ENCODE peak calls at places on chromosomes 12 and 14, in four cellular contexts. C, N, L and X are unnamed samples. For H3K4me1, the result is how much of the 10 kb centered on the place peaks cover.

GRCh38 chr12:25004447-25004846 is 55.5 kb upstream of the BCAT1 start:
- DNase-seq in C (no peak), N (no peak), L (no peak), X (no peak)

GRCh38 chr12:93292731-93293566 is 84.8 kb upstream of the NUDT4 start:
- DNase-seq in N (no peak), C (no peak), L (no peak), X (no peak)

GRCh38 chr12:50662121-50662480 is 101.8 kb upstream of the ATF1 start:
- DNase-seq in N (no peak), L (no peak), C (no peak), X (no peak)

GRCh38 chr14:35689000-35689460 is 120.1 kb downstream of the RALGAPA1 start:
- DNase-seq in L (no peak), N (no peak), C (no peak), X (no peak)

GRCh38 chr12:1115471-1116242 is 124.6 kb downstream of the ERC1 start:
- DNase-seq in N (no peak), L (no peak), C (no peak), X (no peak)

GRCh38 chr14:55015006-55015405 is 11.9 kb downstream of the WDHD1 start:
- DNase-seq in L (no peak), N (no peak), C (no peak), X (no peak)

GRCh38 chr12:30792648-30793499 is 38.1 kb upstream of the CAPRIN2 start:
- DNase-seq in C (no peak), N (no peak), L (no peak), X (peak)

GRCh38 chr12:39990122-39991101 is 115.5 kb downstream of the SLC2A13 start:
- DNase-seq in N (peak), L (peak), C (peak), X (no peak)

GRCh38 chr14:94771906-94772468 is 2.1 kb upstream of the GSC start:
- DNase-seq in C (no peak), L (no peak), N (no peak), X (no peak)

GRCh38 chr12:80848858-80849257 is 88.9 kb downstream of the LIN7A start:
- DNase-seq in C (no peak), N (no peak), L (no peak), X (no peak)

GRCh38 chr12:15966426-15966825 is 55.3 kb downstream of the DERA start:
- DNase-seq in N (no peak), L (no peak), C (no peak), X (no peak)

GRCh38 chr14:35687335-35687939 is 121.7 kb downstream of the RALGAPA1 start:
- DNase-seq in N (no peak), L (no peak), C (no peak), X (no peak)

GRCh38 chr14:53741379-53742225 is 215.0 kb downstream of the BMP4 start:
- DNase-seq in N (no peak), L (no peak), C (no peak), X (no peak)

GRCh38 chr12:123524378-123524777 is 9.1 kb downstream of the RILPL1 start:
- DNase-seq in L (no peak), C (no peak), N (no peak), X (no peak)

GRCh38 chr12:24681570-24681969 is 267.3 kb downstream of the BCAT1 start:
- DNase-seq in C (no peak), L (no peak), N (no peak), X (no peak)

GRCh38 chr14:77124345-77125274 is 17.0 kb downstream of the ZDHHC22 start:
- DNase-seq in N (no peak), L (peak), C (peak), X (no peak)

GRCh38 chr14:73829526-73830431 is 21.9 kb upstream of the PTGR2 start:
- DNase-seq in L (no peak), C (peak), N (no peak), X (no peak)

GRCh38 chr14:91722386-91722785 is 9.5 kb downstream of the CATSPERB start:
- DNase-seq in C (no peak), L (no peak), N (no peak), X (no peak)

GRCh38 chr12:16285586-16285985 is 8.1 kb upstream of the SLC15A5 start:
- DNase-seq in L (no peak), C (no peak), N (no peak), X (no peak)

GRCh38 chr12:123050913-123051312 is 70.4 kb downstream of the ARL6IP4 start:
- DNase-seq in N (no peak), L (no peak), C (no peak), X (no peak)

GRCh38 chr12:41264281-41264680 is 76.2 kb downstream of the PDZRN4 start:
- DNase-seq in C (no peak), L (no peak), N (no peak), X (no peak)

GRCh38 chr12:105555556-105555973 is 225.1 kb downstream of the C12orf75 start:
- DNase-seq in C (peak), L (no peak), N (no peak), X (no peak)

GRCh38 chr12:124548854-124549378 is 18.5 kb downstream of the NCOR2 start:
- DNase-seq in L (peak), C (peak), N (no peak), X (peak)

GRCh38 chr14:65277027-65277426 is 135.5 kb upstream of the FUT8 start:
- DNase-seq in L (no peak), N (no peak), C (no peak), X (no peak)

GRCh38 chr14:101033446-101034165 is 130.1 kb upstream of the RTL1 start:
- DNase-seq in C (no peak), L (no peak), N (peak), X (no peak)

GRCh38 chr14:87160964-87161363 is 832.0 kb downstream of the GALC start:
- DNase-seq in L (no peak), C (no peak), N (no peak), X (no peak)

GRCh38 chr12:81450920-81451739 is 308.0 kb downstream of the PPFIA2 start:
- DNase-seq in C (peak), N (no peak), L (no peak), X (peak)

GRCh38 chr12:58915634-58916033 is 4.7 kb downstream of the LRIG3 start:
- DNase-seq in C (no peak), L (peak), N (peak), X (peak)

GRCh38 chr12:89138048-89138852 is 214.1 kb downstream of the DUSP6 start:
- DNase-seq in L (no peak), C (no peak), N (no peak), X (no peak)

GRCh38 chr12:132505852-132506219 is 15.9 kb downstream of the FBRSL1 start:
- DNase-seq in C (no peak), L (no peak), N (no peak), X (no peak)
- H3K4me1 ChIP-seq in C (under half), L (half or more), N (half or more), X (under half)

GRCh38 chr12:3863756-3864155 is 9.4 kb downstream of the PARP11 start:
- DNase-seq in L (no peak), N (no peak), C (no peak), X (no peak)
- H3K4me3 ChIP-seq in L (no peak), N (no peak), C (no peak), X (no peak)

GRCh38 chr12:18145924-18146323 is 55.9 kb upstream of the RERGL start:
- DNase-seq in N (no peak), L (no peak), C (no peak), X (no peak)
- H3K27ac ChIP-seq in N (no peak), L (no peak), C (no peak), X (no peak)

GRCh38 chr12:47409310-47409709 is 296.5 kb downstream of the RPAP3 start:
- DNase-seq in N (no peak), L (no peak), C (no peak), X (no peak)

GRCh38 chr12:47407730-47408129 is 298.1 kb downstream of the RPAP3 start:
- DNase-seq in C (no peak), N (no peak), L (no peak), X (no peak)

GRCh38 chr12:47410383-47410782 is 295.4 kb downstream of the RPAP3 start:
- DNase-seq in C (no peak), N (no peak), L (no peak), X (no peak)

GRCh38 chr12:47410862-47411261 is 295.0 kb downstream of the RPAP3 start:
- DNase-seq in C (no peak), N (no peak), L (no peak), X (no peak)

DNA sequence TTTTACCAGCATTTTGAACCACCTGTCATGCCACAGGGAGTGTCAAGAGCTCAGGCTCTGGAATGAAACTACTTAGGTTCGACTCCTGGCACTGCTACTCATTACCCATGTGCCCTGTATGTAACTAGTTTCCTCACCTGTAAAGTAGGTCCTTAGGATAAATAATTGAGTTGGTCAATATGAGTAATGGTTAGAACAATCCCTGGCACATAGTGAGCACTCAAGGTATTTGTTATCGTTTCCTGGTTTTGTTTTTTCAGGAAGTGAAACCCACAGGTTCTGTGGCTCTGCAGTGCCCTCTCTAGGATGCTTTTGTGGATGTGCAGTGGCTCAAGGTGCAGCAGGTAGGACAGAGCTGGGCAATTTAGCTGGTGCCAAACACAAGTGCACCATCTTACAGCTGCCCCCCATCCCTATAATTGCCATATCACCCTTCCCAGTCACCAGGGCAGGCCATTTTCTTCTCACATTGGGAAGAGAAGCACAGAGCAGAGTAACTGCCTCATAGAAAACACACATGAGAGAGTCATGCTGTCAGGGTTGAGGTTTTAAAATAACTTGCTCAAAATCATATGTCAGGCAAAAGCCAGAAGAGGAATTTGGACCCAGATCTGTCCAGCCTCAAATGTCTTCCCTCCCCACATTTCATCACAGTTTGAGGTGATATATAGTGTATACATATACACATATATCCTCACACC is 297.5 kb downstream of the RPAP3 start:
- DNase-seq in N (no peak), L (no peak), C (no peak), X (no peak)
- H3K4me1 ChIP-seq in N (under half), L (under half), C (under half), X (under half)

GRCh38 chr12:52521175-52521574 is 981 bp upstream of the KRT5 start:
- DNase-seq in C (no peak), L (peak), N (no peak), X (no peak)

GRCh38 chr12:52521581-52522266 is 1.5 kb upstream of the KRT5 start:
- DNase-seq in N (no peak), C (no peak), L (no peak), X (no peak)

GRCh38 chr12:52518574-52519469 is 1.4 kb downstream of the KRT5 start:
- DNase-seq in N (no peak), C (no peak), L (no peak), X (no peak)

GRCh38 chr12:52517888-52518287 is 2.3 kb downstream of the KRT5 start:
- DNase-seq in C (peak), N (no peak), L (no peak), X (no peak)

GRCh38 chr12:52519826-52520662 is at the start of gene KRT5:
- DNase-seq in C (no peak), L (no peak), N (no peak), X (no peak)
- H3K4me3 ChIP-seq in C (no peak), L (no peak), N (peak), X (no peak)

GRCh38 chr12:116172224-116172849 is 105.2 kb downstream of the MED13L start:
- DNase-seq in N (no peak), C (no peak), L (no peak), X (no peak)
- H3K27ac ChIP-seq in N (no peak), C (no peak), L (no peak), X (no peak)

GRCh38 chr14:50874842-50875241 is 3.0 kb downstream of the ABHD12B start:
- DNase-seq in L (no peak), N (no peak), C (no peak), X (no peak)
- H3K4me1 ChIP-seq in L (under half), N (under half), C (under half), X (under half)